ENCODE peak calls at places on chromosomes 1 and 21, in five cellular contexts. One of them, this sample, is unnamed.

GRCh38 chr1:20233394-20233793 is 47.1 kb upstream of the PLA2G2C start:
- DNase-seq in DMS79: no peak
- DNase-seq in hypothalamus: no peak
- DNase-seq in Right ventricle myocardium inferior: no peak
- DNase-seq in HEK293T: peak
- DNase-seq in this sample: peak

GRCh38 chr21:41958886-41959563 is 5.2 kb upstream of the C2CD2 start:
- DNase-seq in DMS79: no peak
- DNase-seq in HEK293T: no peak
- DNase-seq in hypothalamus: no peak
- DNase-seq in Right ventricle myocardium inferior: no peak
- DNase-seq in this sample: peak

GRCh38 chr21:25449950-25450349 is 157.3 kb downstream of the MRPL39 start:
- DNase-seq in hypothalamus: no peak
- DNase-seq in DMS79: no peak
- DNase-seq in HEK293T: no peak
- DNase-seq in Right ventricle myocardium inferior: no peak
- DNase-seq in this sample: no peak

GRCh38 chr1:11520531-11521233 is 41.7 kb downstream of the DISP3 start:
- DNase-seq in hypothalamus: no peak
- DNase-seq in HEK293T: no peak
- DNase-seq in DMS79: no peak
- DNase-seq in Right ventricle myocardium inferior: no peak
- DNase-seq in this sample: no peak

GRCh38 chr1:45246760-45247159 is 40.4 kb upstream of the ZSWIM5 start:
- DNase-seq in HEK293T: no peak
- DNase-seq in DMS79: no peak
- DNase-seq in Right ventricle myocardium inferior: no peak
- DNase-seq in hypothalamus: no peak
- DNase-seq in this sample: peak

GRCh38 chr1:59669752-59670312 is 144.9 kb upstream of the HOOK1 start:
- DNase-seq in hypothalamus: no peak
- DNase-seq in Right ventricle myocardium inferior: peak
- DNase-seq in HEK293T: no peak
- DNase-seq in DMS79: no peak
- DNase-seq in this sample: no peak

GRCh38 chr21:14492890-14493289 is 53.2 kb downstream of the SAMSN1 start:
- DNase-seq in hypothalamus: no peak
- DNase-seq in HEK293T: no peak
- DNase-seq in Right ventricle myocardium inferior: no peak
- DNase-seq in DMS79: no peak
- DNase-seq in this sample: no peak

GRCh38 chr21:28615276-28615675 is 377.4 kb downstream of the LTN1 start:
- DNase-seq in HEK293T: no peak
- DNase-seq in hypothalamus: no peak
- DNase-seq in DMS79: no peak
- DNase-seq in Right ventricle myocardium inferior: no peak
- DNase-seq in this sample: no peak

GRCh38 chr1:182668633-182669032 is 15.8 kb downstream of the RGS8 start:
- DNase-seq in HEK293T: no peak
- DNase-seq in DMS79: peak
- DNase-seq in Right ventricle myocardium inferior: no peak
- DNase-seq in hypothalamus: no peak
- DNase-seq in this sample: no peak

GRCh38 chr1:51926171-51926812 is 47.8 kb upstream of the NRDC start:
- DNase-seq in hypothalamus: no peak
- DNase-seq in HEK293T: peak
- DNase-seq in Right ventricle myocardium inferior: no peak
- DNase-seq in DMS79: no peak
- DNase-seq in this sample: peak

This sample was measured in endothelial cell of umbilical vein.